ENCODE peak calls at places on chromosome 16, in five cellular contexts. One of them, this sample, is unnamed.

GRCh38 chr16:79599837-79600635 is 501 bp downstream of the MAF start:
- DNase-seq in IMR-90: no peak
- DNase-seq in mesendoderm: peak; percentile 70
- DNase-seq in fibroblast of lung: peak; percentile 73
- DNase-seq in SK-N-SH: peak; percentile 80
- DNase-seq in this sample: no peak

GRCh38 chr16:22948603-22949368 is 134.8 kb downstream of the HS3ST2 start:
- DNase-seq in IMR-90: peak; percentile 34
- DNase-seq in mesendoderm: peak; percentile 94
- DNase-seq in fibroblast of lung: peak; percentile 59
- DNase-seq in SK-N-SH: peak; percentile 77
- DNase-seq in this sample: peak; percentile 68

GRCh38 chr16:87221633-87222032 is 95.6 kb downstream of the C16orf95 start:
- DNase-seq in IMR-90: no peak
- DNase-seq in mesendoderm: no peak
- DNase-seq in fibroblast of lung: no peak
- DNase-seq in SK-N-SH: no peak
- DNase-seq in this sample: no peak

GRCh38 chr16:54240180-54241125 is 46.1 kb downstream of the IRX3 start:
- DNase-seq in IMR-90: no peak
- DNase-seq in mesendoderm: no peak
- DNase-seq in fibroblast of lung: no peak
- DNase-seq in SK-N-SH: no peak
- DNase-seq in this sample: no peak

GRCh38 chr16:19524356-19524865 is 669 bp downstream of the CCP110 start:
- DNase-seq in IMR-90: no peak
- DNase-seq in mesendoderm: no peak
- DNase-seq in fibroblast of lung: no peak
- DNase-seq in SK-N-SH: peak; percentile 19
- DNase-seq in this sample: no peak

GRCh38 chr16:30656974-30657865 is 1.0 kb upstream of the FBRS start:
- DNase-seq in IMR-90: no peak
- DNase-seq in mesendoderm: no peak
- DNase-seq in fibroblast of lung: no peak
- DNase-seq in SK-N-SH: no peak
- DNase-seq in this sample: peak; percentile 46

GRCh38 chr16:1706386-1707192 is 594 bp downstream of the MAPK8IP3 start:
- DNase-seq in IMR-90: peak; percentile 36
- DNase-seq in mesendoderm: peak; percentile 27
- DNase-seq in fibroblast of lung: peak; percentile 32
- DNase-seq in SK-N-SH: peak; percentile 74
- DNase-seq in this sample: no peak

GRCh38 chr16:10226672-10227306 is 44.6 kb upstream of the GRIN2A start:
- DNase-seq in IMR-90: no peak
- DNase-seq in mesendoderm: no peak
- DNase-seq in fibroblast of lung: no peak
- DNase-seq in SK-N-SH: no peak
- DNase-seq in this sample: no peak

GRCh38 chr16:87447323-87447722 is 45.5 kb downstream of the ZCCHC14 start:
- DNase-seq in IMR-90: peak; percentile 97
- DNase-seq in mesendoderm: no peak
- DNase-seq in fibroblast of lung: peak; percentile 95
- DNase-seq in SK-N-SH: no peak
- DNase-seq in this sample: no peak

GRCh38 chr16:85615014-85615851 is 2.1 kb downstream of the GSE1 start:
- DNase-seq in IMR-90: no peak
- DNase-seq in mesendoderm: peak; percentile 86
- DNase-seq in fibroblast of lung: no peak
- DNase-seq in SK-N-SH: no peak
- DNase-seq in this sample: peak; percentile 91
- H3K4me1 ChIP-seq in IMR-90: peaks cover 18% of the 10 kb centered on the region
- H3K4me1 ChIP-seq in mesendoderm: peaks cover 18% of the 10 kb centered on the region
- H3K4me1 ChIP-seq in fibroblast of lung: peaks cover 17% of the 10 kb centered on the region
- H3K4me1 ChIP-seq in SK-N-SH: peaks cover 13% of the 10 kb centered on the region
- H3K4me1 ChIP-seq in this sample: peaks cover 36% of the 10 kb centered on the region

DNA sequence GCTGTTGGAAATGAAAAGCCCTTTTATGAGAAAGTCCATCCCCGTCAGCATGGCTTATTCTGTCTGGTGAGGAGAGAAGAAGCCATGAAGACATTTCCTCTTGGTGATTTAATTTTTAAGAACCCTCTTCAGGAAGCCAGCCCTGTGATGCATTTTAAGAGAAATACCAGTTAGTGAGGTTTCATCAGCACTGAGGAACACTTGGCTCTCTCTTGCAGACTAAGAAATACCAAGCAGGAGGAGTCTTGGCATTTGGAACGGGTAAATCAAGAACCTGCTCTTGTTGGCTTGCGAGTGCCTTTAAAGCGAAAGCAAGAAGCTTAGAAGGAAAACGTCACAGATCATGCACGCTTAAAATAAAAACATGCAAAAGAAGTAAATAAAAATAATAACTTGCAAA is 17.5 kb downstream of the RAB11FIP3 start:
- DNase-seq in IMR-90: no peak
- DNase-seq in mesendoderm: no peak
- DNase-seq in fibroblast of lung: peak; percentile 28
- DNase-seq in SK-N-SH: no peak
- DNase-seq in this sample: no peak
- H3K4me2 ChIP-seq in IMR-90: no peak overlapping the region
- H3K4me2 ChIP-seq in mesendoderm: no peak overlapping the region
- H3K4me2 ChIP-seq in fibroblast of lung: peak overlapping the region; percentile 73
- H3K4me2 ChIP-seq in SK-N-SH: no peak overlapping the region
- H3K4me2 ChIP-seq in this sample: no peak overlapping the region

GRCh38 chr16:46558018-46558417 is 63.2 kb downstream of the SHCBP1 start:
- DNase-seq in IMR-90: peak; percentile 7
- DNase-seq in mesendoderm: no peak
- DNase-seq in fibroblast of lung: no peak
- DNase-seq in SK-N-SH: no peak
- DNase-seq in this sample: no peak
- H3K9ac ChIP-seq in IMR-90: no peak overlapping the region
- H3K9ac ChIP-seq in mesendoderm: no peak overlapping the region
- H3K9ac ChIP-seq in fibroblast of lung: no peak overlapping the region
- H3K9ac ChIP-seq in SK-N-SH: no peak overlapping the region
- H3K9ac ChIP-seq in this sample: no peak overlapping the region

GRCh38 chr16:12126091-12126806 is 149.7 kb downstream of the SNX29 start:
- DNase-seq in IMR-90: no peak
- DNase-seq in mesendoderm: peak; percentile 82
- DNase-seq in fibroblast of lung: no peak
- DNase-seq in SK-N-SH: no peak
- DNase-seq in this sample: no peak
- H3K4me1 ChIP-seq in IMR-90: peaks cover 2% of the 10 kb centered on the region
- H3K4me1 ChIP-seq in mesendoderm: no peaks in the 10 kb centered on the region
- H3K4me1 ChIP-seq in fibroblast of lung: no peaks in the 10 kb centered on the region
- H3K4me1 ChIP-seq in SK-N-SH: no peaks in the 10 kb centered on the region
- H3K4me1 ChIP-seq in this sample: no peaks in the 10 kb centered on the region

DNA sequence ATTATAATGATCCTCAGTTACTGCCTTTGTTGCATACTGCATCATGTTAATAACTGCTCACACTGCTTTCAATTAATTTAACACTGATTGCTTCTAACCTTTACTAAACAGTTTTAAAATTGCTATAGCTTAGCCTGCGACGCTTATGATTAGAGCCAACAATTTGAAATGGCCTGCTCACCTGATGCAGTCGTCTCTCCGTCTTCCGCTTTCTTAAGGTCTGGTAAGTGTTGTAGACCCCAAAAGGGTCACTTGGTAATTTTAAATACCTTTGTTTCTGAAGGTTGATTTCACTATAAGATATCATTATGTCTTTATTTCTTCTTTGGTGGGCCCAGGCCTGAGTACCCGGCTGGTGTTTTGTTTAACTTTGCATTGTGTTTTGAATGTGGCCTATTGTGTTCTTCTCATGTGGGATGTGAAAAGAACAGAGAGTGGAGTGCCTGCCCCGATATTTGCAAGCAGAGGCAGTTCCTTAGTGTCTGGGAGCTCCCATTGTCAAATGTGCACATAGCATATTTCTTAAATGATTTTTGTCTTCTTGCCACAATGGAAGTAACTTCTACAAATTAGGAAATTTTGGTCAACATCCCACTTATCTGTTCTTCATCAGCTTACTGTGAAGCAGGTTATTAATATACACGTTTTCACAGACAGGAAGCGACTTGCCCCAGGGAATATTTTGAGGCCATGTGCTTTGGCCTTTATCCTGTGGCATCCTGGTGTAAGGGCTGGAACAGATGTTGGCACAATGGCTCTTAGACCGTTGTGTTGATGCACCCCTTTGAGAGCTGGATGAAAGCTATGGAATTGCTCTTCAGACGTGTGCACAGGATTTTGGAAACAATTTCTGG is 2.9 kb downstream of the PHKB start:
- DNase-seq in IMR-90: no peak
- DNase-seq in mesendoderm: no peak
- DNase-seq in fibroblast of lung: no peak
- DNase-seq in SK-N-SH: peak; percentile 56
- DNase-seq in this sample: no peak
- H3K4me2 ChIP-seq in IMR-90: no peak overlapping the region
- H3K4me2 ChIP-seq in mesendoderm: no peak overlapping the region
- H3K4me2 ChIP-seq in fibroblast of lung: peak overlapping the region; percentile 40
- H3K4me2 ChIP-seq in SK-N-SH: peak overlapping the region; percentile 3
- H3K4me2 ChIP-seq in this sample: peak overlapping the region; percentile 92

DNA sequence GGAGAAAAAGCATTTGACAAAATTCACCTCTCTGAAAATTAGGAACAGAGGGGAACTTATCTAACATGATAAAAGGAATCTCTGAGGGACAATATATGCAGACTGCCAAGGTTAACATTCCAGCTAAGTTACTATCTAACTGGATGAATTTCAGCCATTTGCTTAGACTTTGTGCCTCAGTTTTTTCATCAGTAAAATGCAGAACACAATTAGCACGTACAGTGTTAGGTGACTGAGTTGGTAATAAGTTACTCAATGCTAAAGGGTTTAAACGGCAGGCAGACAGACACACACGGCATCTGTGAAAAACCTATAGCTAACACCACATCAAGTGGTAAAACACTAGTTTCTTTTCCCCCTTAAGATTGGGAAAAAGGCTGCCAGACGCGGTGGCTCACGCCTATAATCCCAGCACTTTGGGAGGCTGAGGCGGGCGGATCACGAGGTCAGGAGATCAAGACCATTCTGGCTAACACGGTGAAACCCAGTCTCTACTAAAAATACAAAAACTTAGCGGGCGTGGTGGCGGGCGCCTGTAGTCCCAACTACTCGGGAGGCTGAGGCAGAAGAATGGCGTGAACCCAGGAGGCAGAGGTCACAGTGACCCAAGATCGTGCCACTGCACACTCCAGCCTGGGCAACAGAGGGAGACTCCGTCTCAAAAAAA is 9.1 kb downstream of the CFDP1 start:
- DNase-seq in IMR-90: no peak
- DNase-seq in mesendoderm: peak; percentile 57
- DNase-seq in fibroblast of lung: no peak
- DNase-seq in SK-N-SH: no peak
- DNase-seq in this sample: no peak
- H3K9ac ChIP-seq in IMR-90: no peak overlapping the region
- H3K9ac ChIP-seq in mesendoderm: no peak overlapping the region
- H3K9ac ChIP-seq in fibroblast of lung: no peak overlapping the region
- H3K9ac ChIP-seq in SK-N-SH: no peak overlapping the region
- H3K9ac ChIP-seq in this sample: no peak overlapping the region

GRCh38 chr16:70686376-70687171 is 721 bp upstream of the MTSS2 start:
- DNase-seq in IMR-90: no peak
- DNase-seq in mesendoderm: no peak
- DNase-seq in fibroblast of lung: no peak
- DNase-seq in SK-N-SH: no peak
- DNase-seq in this sample: no peak

GRCh38 chr16:70689035-70689969 is 3.4 kb upstream of the MTSS2 start:
- DNase-seq in IMR-90: no peak
- DNase-seq in mesendoderm: no peak
- DNase-seq in fibroblast of lung: no peak
- DNase-seq in SK-N-SH: no peak
- DNase-seq in this sample: no peak

GRCh38 chr16:70687671-70688265 is 1.9 kb upstream of the MTSS2 start:
- DNase-seq in IMR-90: no peak
- DNase-seq in mesendoderm: no peak
- DNase-seq in fibroblast of lung: no peak
- DNase-seq in SK-N-SH: no peak
- DNase-seq in this sample: no peak

GRCh38 chr16:70687172-70687531 is 1.3 kb upstream of the MTSS2 start:
- DNase-seq in IMR-90: no peak
- DNase-seq in mesendoderm: no peak
- DNase-seq in fibroblast of lung: no peak
- DNase-seq in SK-N-SH: no peak
- DNase-seq in this sample: no peak

DNA sequence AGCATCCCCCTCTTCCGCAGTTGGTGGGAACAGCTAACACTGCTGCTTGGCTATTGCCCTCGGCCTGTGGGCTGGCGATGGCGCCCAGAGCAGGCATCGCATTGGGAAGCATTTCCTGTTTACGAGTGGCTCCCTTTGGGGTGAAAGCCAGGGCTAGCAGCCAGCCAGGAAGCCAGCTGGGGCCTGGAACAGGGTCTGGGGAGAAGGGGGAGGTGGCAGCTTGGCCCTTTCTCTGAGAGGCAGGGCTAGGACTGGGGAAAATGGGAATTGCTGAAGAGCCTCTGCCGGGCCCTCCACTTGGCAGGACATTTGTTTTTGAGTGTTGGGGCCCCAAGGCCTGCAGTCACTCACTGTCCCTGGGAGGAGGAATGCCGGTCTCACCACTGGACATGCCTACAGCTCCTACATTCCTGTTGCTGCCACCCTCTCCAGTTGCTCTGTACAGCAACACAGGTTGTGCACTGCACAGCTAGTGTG is 2.5 kb upstream of the MTSS2 start:
- DNase-seq in IMR-90: peak; percentile 59
- DNase-seq in mesendoderm: no peak
- DNase-seq in fibroblast of lung: peak; percentile 87
- DNase-seq in SK-N-SH: peak; percentile 77
- DNase-seq in this sample: no peak
- H3K4me1 ChIP-seq in IMR-90: peaks cover 66% of the 10 kb centered on the region
- H3K4me1 ChIP-seq in mesendoderm: no peaks in the 10 kb centered on the region
- H3K4me1 ChIP-seq in fibroblast of lung: peaks cover 63% of the 10 kb centered on the region
- H3K4me1 ChIP-seq in SK-N-SH: peaks cover 45% of the 10 kb centered on the region
- H3K4me1 ChIP-seq in this sample: peaks cover 20% of the 10 kb centered on the region